ENCODE peak calls at places on chromosomes 5 and 9, in six cellular contexts. T, X, L, J, H and S are unnamed samples.

GRCh38 chr5:168364738-168365550 is 73.5 kb downstream of the WWC1 start:
- DNase-seq in H (no peak), J (no peak), X (no peak), L (no peak), T (no peak), S (no peak)

GRCh38 chr5:175814676-175815075 is 56.7 kb upstream of the CPLX2 start:
- DNase-seq in J (peak), H (no peak), T (no peak), L (peak), X (no peak), S (no peak)

GRCh38 chr5:126309860-126310259 is 113.3 kb upstream of the GRAMD2B start:
- DNase-seq in X (no peak), L (no peak), J (no peak), H (no peak), T (no peak), S (no peak)

GRCh38 chr9:135419106-135419505 is 60.5 kb upstream of the PPP1R26 start:
- DNase-seq in L (no peak), H (no peak), T (no peak), J (no peak), X (no peak), S (no peak)

GRCh38 chr5:66134407-66134843 is 9.7 kb upstream of the SREK1 start:
- DNase-seq in H (no peak), J (no peak), X (no peak), T (no peak), L (no peak), S (no peak)

GRCh38 chr9:135126480-135127187 is 39.2 kb downstream of the OLFM1 start:
- DNase-seq in T (no peak), H (no peak), X (no peak), J (peak), L (peak), S (no peak)

GRCh38 chr5:2805080-2805479 is 53.6 kb upstream of the IRX2 start:
- DNase-seq in T (no peak), X (no peak), J (no peak), L (no peak), H (no peak), S (no peak)

GRCh38 chr5:164934039-164934438 is 1428.6 kb downstream of the MAT2B start:
- DNase-seq in H (no peak), T (no peak), X (no peak), L (peak), J (no peak), S (no peak)